ENCODE peak calls at places on chromosomes 4 and X, in six cellular contexts. K is activated naive CD4-positive, alpha-beta T cell; L is stimulated activated CD8-positive, alpha-beta memory T cell treated with anti-CD3 and anti-CD28 coated beads, Interleukin-15, amount 100 ng/mL, for 4 hours; F is heart left ventricle; S is epithelial cell of prostate; A is left ventricle myocardium inferior. Q is an unnamed sample.
A peak's percentile ranks its signal among the peaks of the same experiment; 100 is the strongest.

GRCh38 chr4:100789991-100790390 is 272.2 kb upstream of the EMCN start:
- DNase-seq in L (no peak), K (no peak), F (no peak), S (no peak), A (no peak), Q (no peak)

GRCh38 chr4:176593943-176594342 is 198.8 kb downstream of the VEGFC start:
- DNase-seq in K (no peak), S (peak; percentile 6), L (no peak), A (no peak), F (no peak), Q (no peak)

GRCh38 chrX:71578253-71579135 is at the start of gene GCNA:
- DNase-seq in L (no peak), A (no peak), F (no peak), K (no peak), S (no peak), Q (no peak)

GRCh38 chr4:84167089-84167488 is 332.0 kb downstream of the NKX6-1 start:
- DNase-seq in L (no peak), K (no peak), F (no peak), S (no peak), A (no peak), Q (no peak)

GRCh38 chr4:72975488-72975784 is 94.1 kb downstream of the COX18 start:
- DNase-seq in K (no peak), L (no peak), F (no peak), A (no peak), S (no peak), Q (no peak)

GRCh38 chr4:161664740-161665139 is 499.1 kb downstream of the FSTL5 start:
- DNase-seq in A (no peak), F (no peak), K (no peak), L (no peak), S (no peak), Q (no peak)

GRCh38 chr4:55903577-55903976 is 45.2 kb upstream of the CEP135 start:
- DNase-seq in F (no peak), A (no peak), L (no peak), S (no peak), K (no peak), Q (no peak)

GRCh38 chr4:40621592-40622512 is 7.8 kb downstream of the RBM47 start:
- DNase-seq in A (peak; percentile 64), F (peak; percentile 59), K (no peak), S (peak; percentile 97), L (no peak), Q (no peak)

GRCh38 chr4:146548443-146548842 is 26.7 kb upstream of the SLC10A7 start:
- DNase-seq in K (no peak), S (no peak), A (no peak), L (no peak), F (no peak), Q (no peak)

GRCh38 chrX:357693-358471 is 28.8 kb downstream of the PPP2R3B start:
- DNase-seq in L (peak; percentile 13), F (peak; percentile 24), A (peak; percentile 13), S (no peak), K (no peak), Q (no peak)

GRCh38 chr4:81604683-81605082 is 133.0 kb upstream of the RASGEF1B start:
- DNase-seq in L (no peak), F (no peak), K (no peak), S (no peak), A (no peak), Q (no peak)

GRCh38 chrX:39629001-39629400 is 468.8 kb downstream of the BCOR start:
- DNase-seq in F (no peak), K (no peak), A (no peak), L (no peak), S (no peak), Q (no peak)

GRCh38 chr4:48334900-48335384 is 6.4 kb upstream of the SLAIN2 start:
- DNase-seq in K (no peak), L (no peak), S (no peak), F (no peak), A (no peak), Q (no peak)

GRCh38 chr4:2977116-2978097 is 14.0 kb downstream of the GRK4 start:
- DNase-seq in F (no peak), A (no peak), S (no peak), K (no peak), L (no peak), Q (no peak)

GRCh38 chr4:118911162-118911791 is 22.6 kb downstream of the SYNPO2 start:
- DNase-seq in L (no peak), S (no peak), K (no peak), F (no peak), A (no peak), Q (no peak)

GRCh38 chr4:5051210-5051691 is at the start of gene STK32B:
- DNase-seq in L (no peak), S (no peak), F (peak; percentile 70), K (no peak), A (peak; percentile 70), Q (peak; percentile 29)

GRCh38 chr4:26048378-26048882 is 134.4 kb downstream of the SMIM20 start:
- DNase-seq in A (peak; percentile 48), K (no peak), F (peak; percentile 73), L (no peak), S (no peak), Q (no peak)

GRCh38 chr4:143514432-143514831 is 930 bp downstream of the SMARCA5 start:
- DNase-seq in A (peak; percentile 40), S (no peak), L (no peak), F (peak; percentile 55), K (peak; percentile 2), Q (peak; percentile 35)

GRCh38 chr4:20773144-20773997 is 73.1 kb downstream of the PACRGL start:
- DNase-seq in K (no peak), A (no peak), S (peak; percentile 6), F (no peak), L (no peak), Q (peak; percentile 65)

GRCh38 chr4:123463869-123464268 is 67.3 kb downstream of the SPRY1 start:
- DNase-seq in A (no peak), L (no peak), S (no peak), K (no peak), F (no peak), Q (no peak)

GRCh38 chrX:40303256-40304077 is 205.7 kb upstream of the BCOR start:
- DNase-seq in L (no peak), S (no peak), F (no peak), A (no peak), K (no peak), Q (no peak)

GRCh38 chr4:184163813-184164212 is 53.9 kb downstream of the ENPP6 start:
- DNase-seq in K (no peak), L (no peak), A (peak; percentile 42), F (peak; percentile 55), S (no peak), Q (peak; percentile 3)

GRCh38 chr4:4490041-4490440 is 51.8 kb downstream of the STX18 start:
- DNase-seq in S (no peak), F (no peak), L (no peak), A (no peak), K (no peak), Q (no peak)

GRCh38 chr4:15659768-15660394 is 4.7 kb upstream of the FBXL5 start:
- DNase-seq in L (no peak), F (no peak), A (no peak), K (no peak), S (peak; percentile 40), Q (no peak)

GRCh38 chr4:149008415-149009025 is 566.3 kb upstream of the NR3C2 start:
- DNase-seq in F (no peak), K (no peak), L (no peak), A (no peak), S (no peak), Q (no peak)

GRCh38 chr4:8792491-8792890 is 79.1 kb downstream of the HMX1 start:
- DNase-seq in L (no peak), K (no peak), A (no peak), S (no peak), F (no peak), Q (no peak)

GRCh38 chr4:99657801-99658200 is at the start of gene C4orf54:
- DNase-seq in F (no peak), S (peak; percentile 77), L (no peak), A (no peak), K (no peak), Q (no peak)

GRCh38 chr4:77927991-77928925 is 65.6 kb downstream of the MRPL1 start:
- DNase-seq in L (no peak), K (no peak), F (no peak), S (peak; percentile 66), A (no peak), Q (peak; percentile 83)

GRCh38 chrX:103211012-103211715 is 3.7 kb upstream of the BEX4 start:
- DNase-seq in L (no peak), S (no peak), A (no peak), K (peak; percentile 1), F (peak; percentile 35), Q (peak; percentile 61)